ENCODE peak calls at places on chromosomes 3 and 15, in seven cellular contexts. One of them, this sample, is unnamed.

GRCh38 chr15:68470981-68471380 is 39.0 kb upstream of the ITGA11 start:
- DNase-seq in upper lobe of right lung: no peak
- DNase-seq in tibial artery: no peak
- DNase-seq in gastrocnemius medialis: no peak
- DNase-seq in CD4-positive, alpha-beta T cell: no peak
- DNase-seq in aorta: no peak
- DNase-seq in CD8-positive, alpha-beta T cell: no peak
- DNase-seq in this sample: no peak

GRCh38 chr3:48018841-48019240 is 2.6 kb upstream of the MAP4 start:
- DNase-seq in CD4-positive, alpha-beta T cell: no peak
- DNase-seq in tibial artery: no peak
- DNase-seq in gastrocnemius medialis: peak; percentile 59
- DNase-seq in CD8-positive, alpha-beta T cell: no peak
- DNase-seq in upper lobe of right lung: no peak
- DNase-seq in aorta: peak; percentile 55
- DNase-seq in this sample: no peak

GRCh38 chr3:12884104-12884742 is 42.9 kb upstream of the RPL32 start:
- DNase-seq in upper lobe of right lung: no peak
- DNase-seq in CD4-positive, alpha-beta T cell: no peak
- DNase-seq in gastrocnemius medialis: peak; percentile 44
- DNase-seq in tibial artery: peak; percentile 93
- DNase-seq in CD8-positive, alpha-beta T cell: no peak
- DNase-seq in aorta: peak; percentile 83
- DNase-seq in this sample: no peak

GRCh38 chr15:73996939-73997338 is 2.4 kb downstream of the PML start:
- DNase-seq in CD8-positive, alpha-beta T cell: no peak
- DNase-seq in upper lobe of right lung: no peak
- DNase-seq in aorta: no peak
- DNase-seq in tibial artery: no peak
- DNase-seq in CD4-positive, alpha-beta T cell: no peak
- DNase-seq in gastrocnemius medialis: no peak
- DNase-seq in this sample: no peak

GRCh38 chr3:37993811-37994638 is 3.4 kb downstream of the VILL start:
- DNase-seq in CD4-positive, alpha-beta T cell: peak; percentile 36
- DNase-seq in upper lobe of right lung: peak; percentile 95
- DNase-seq in tibial artery: peak; percentile 92
- DNase-seq in CD8-positive, alpha-beta T cell: peak; percentile 45
- DNase-seq in gastrocnemius medialis: peak; percentile 51
- DNase-seq in aorta: peak; percentile 93
- DNase-seq in this sample: peak; percentile 22

GRCh38 chr15:45654749-45655148 is 19.9 kb downstream of the SQOR start:
- DNase-seq in gastrocnemius medialis: no peak
- DNase-seq in aorta: no peak
- DNase-seq in CD8-positive, alpha-beta T cell: no peak
- DNase-seq in CD4-positive, alpha-beta T cell: no peak
- DNase-seq in tibial artery: no peak
- DNase-seq in upper lobe of right lung: no peak
- DNase-seq in this sample: no peak

GRCh38 chr3:194075802-194076460 is 60.0 kb upstream of the HES1 start:
- DNase-seq in upper lobe of right lung: no peak
- DNase-seq in gastrocnemius medialis: no peak
- DNase-seq in CD8-positive, alpha-beta T cell: no peak
- DNase-seq in tibial artery: no peak
- DNase-seq in CD4-positive, alpha-beta T cell: no peak
- DNase-seq in aorta: no peak
- DNase-seq in this sample: no peak

GRCh38 chr3:146155022-146155421 is 6.0 kb downstream of the PLOD2 start:
- DNase-seq in aorta: no peak
- DNase-seq in CD4-positive, alpha-beta T cell: no peak
- DNase-seq in gastrocnemius medialis: no peak
- DNase-seq in CD8-positive, alpha-beta T cell: no peak
- DNase-seq in tibial artery: no peak
- DNase-seq in upper lobe of right lung: no peak
- DNase-seq in this sample: no peak

GRCh38 chr15:57334257-57334656 is 42.0 kb upstream of the CGNL1 start:
- DNase-seq in tibial artery: no peak
- DNase-seq in aorta: no peak
- DNase-seq in CD8-positive, alpha-beta T cell: no peak
- DNase-seq in gastrocnemius medialis: no peak
- DNase-seq in upper lobe of right lung: no peak
- DNase-seq in CD4-positive, alpha-beta T cell: no peak
- DNase-seq in this sample: no peak

GRCh38 chr15:47711654-47712053 is 5.7 kb upstream of the SEMA6D start:
- DNase-seq in gastrocnemius medialis: no peak
- DNase-seq in CD4-positive, alpha-beta T cell: no peak
- DNase-seq in CD8-positive, alpha-beta T cell: no peak
- DNase-seq in tibial artery: no peak
- DNase-seq in upper lobe of right lung: no peak
- DNase-seq in aorta: no peak
- DNase-seq in this sample: no peak

GRCh38 chr3:161672478-161672877 is 175.9 kb downstream of the OTOL1 start:
- DNase-seq in upper lobe of right lung: no peak
- DNase-seq in aorta: no peak
- DNase-seq in CD4-positive, alpha-beta T cell: no peak
- DNase-seq in CD8-positive, alpha-beta T cell: no peak
- DNase-seq in tibial artery: no peak
- DNase-seq in gastrocnemius medialis: no peak
- DNase-seq in this sample: no peak

GRCh38 chr3:45546223-45546622 is 48.3 kb upstream of the LIMD1 start:
- DNase-seq in CD8-positive, alpha-beta T cell: no peak
- DNase-seq in gastrocnemius medialis: no peak
- DNase-seq in upper lobe of right lung: no peak
- DNase-seq in aorta: no peak
- DNase-seq in CD4-positive, alpha-beta T cell: no peak
- DNase-seq in tibial artery: no peak
- DNase-seq in this sample: no peak

GRCh38 chr3:45545476-45545875 is 49.1 kb upstream of the LIMD1 start:
- DNase-seq in CD4-positive, alpha-beta T cell: no peak
- DNase-seq in tibial artery: no peak
- DNase-seq in CD8-positive, alpha-beta T cell: no peak
- DNase-seq in upper lobe of right lung: no peak
- DNase-seq in gastrocnemius medialis: peak; percentile 82
- DNase-seq in aorta: peak; percentile 73
- DNase-seq in this sample: peak; percentile 93

GRCh38 chr3:45541326-45542321 is 52.9 kb upstream of the LIMD1 start:
- DNase-seq in upper lobe of right lung: no peak
- DNase-seq in CD8-positive, alpha-beta T cell: no peak
- DNase-seq in aorta: no peak
- DNase-seq in gastrocnemius medialis: no peak
- DNase-seq in tibial artery: no peak
- DNase-seq in CD4-positive, alpha-beta T cell: no peak
- DNase-seq in this sample: no peak

GRCh38 chr3:45544719-45545296 is 49.7 kb upstream of the LIMD1 start:
- DNase-seq in upper lobe of right lung: no peak
- DNase-seq in aorta: no peak
- DNase-seq in CD4-positive, alpha-beta T cell: no peak
- DNase-seq in tibial artery: no peak
- DNase-seq in CD8-positive, alpha-beta T cell: no peak
- DNase-seq in gastrocnemius medialis: no peak
- DNase-seq in this sample: no peak

DNA sequence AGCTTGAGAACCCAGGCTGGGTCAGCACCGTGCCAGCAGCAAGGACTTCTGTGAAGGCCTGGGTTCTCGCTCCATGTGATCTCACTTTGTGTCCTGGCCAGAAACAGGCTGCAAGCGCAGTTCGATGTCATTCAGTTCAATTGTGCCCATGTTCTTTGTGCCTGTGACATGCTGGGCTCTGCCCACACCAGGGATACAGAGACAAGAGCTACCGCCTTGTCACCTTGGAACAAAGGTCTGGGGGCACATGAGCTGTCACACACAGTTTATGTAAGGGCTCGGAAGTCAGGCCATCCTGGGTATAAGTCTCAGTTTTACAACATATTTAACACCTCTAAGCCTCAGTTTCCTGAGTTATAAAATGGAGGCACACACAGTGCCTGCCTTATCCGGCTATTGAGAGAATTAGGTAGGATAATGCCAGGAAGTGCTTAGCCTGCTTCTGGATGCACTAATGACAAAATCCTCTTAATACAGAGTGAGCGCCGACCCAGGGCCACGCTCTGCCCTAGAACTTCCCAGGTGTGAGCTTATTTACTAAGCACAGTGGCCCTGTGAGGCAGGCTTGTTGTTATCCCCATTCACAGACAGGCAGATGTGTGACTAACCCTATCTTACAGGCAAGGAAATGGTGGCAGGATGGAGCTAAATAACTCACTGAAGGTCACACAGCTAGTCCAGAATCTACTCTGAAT is 50.4 kb upstream of the LIMD1 start:
- DNase-seq in aorta: no peak
- DNase-seq in gastrocnemius medialis: no peak
- DNase-seq in CD4-positive, alpha-beta T cell: no peak
- DNase-seq in upper lobe of right lung: no peak
- DNase-seq in tibial artery: no peak
- DNase-seq in CD8-positive, alpha-beta T cell: no peak
- DNase-seq in this sample: no peak
- H3K27ac ChIP-seq in aorta: no peak overlapping the region
- H3K27ac ChIP-seq in gastrocnemius medialis: peak overlapping the region; percentile 86
- H3K27ac ChIP-seq in CD4-positive, alpha-beta T cell: no peak overlapping the region
- H3K27ac ChIP-seq in upper lobe of right lung: peak overlapping the region; percentile 34
- H3K27ac ChIP-seq in tibial artery: no peak overlapping the region
- H3K27ac ChIP-seq in CD8-positive, alpha-beta T cell: no peak overlapping the region
- H3K27ac ChIP-seq in this sample: no peak overlapping the region

GRCh38 chr15:78987891-78988360 is 43.1 kb upstream of the CTSH start:
- DNase-seq in upper lobe of right lung: no peak
- DNase-seq in tibial artery: no peak
- DNase-seq in CD4-positive, alpha-beta T cell: no peak
- DNase-seq in aorta: peak; percentile 35
- DNase-seq in gastrocnemius medialis: no peak
- DNase-seq in CD8-positive, alpha-beta T cell: no peak
- DNase-seq in this sample: no peak
- H3K27ac ChIP-seq in upper lobe of right lung: peak overlapping the region; percentile 70
- H3K27ac ChIP-seq in tibial artery: peak overlapping the region; percentile 65
- H3K27ac ChIP-seq in CD4-positive, alpha-beta T cell: no peak overlapping the region
- H3K27ac ChIP-seq in aorta: no peak overlapping the region
- H3K27ac ChIP-seq in gastrocnemius medialis: peak overlapping the region; percentile 43
- H3K27ac ChIP-seq in CD8-positive, alpha-beta T cell: no peak overlapping the region
- H3K27ac ChIP-seq in this sample: peak overlapping the region; percentile 48

DNA sequence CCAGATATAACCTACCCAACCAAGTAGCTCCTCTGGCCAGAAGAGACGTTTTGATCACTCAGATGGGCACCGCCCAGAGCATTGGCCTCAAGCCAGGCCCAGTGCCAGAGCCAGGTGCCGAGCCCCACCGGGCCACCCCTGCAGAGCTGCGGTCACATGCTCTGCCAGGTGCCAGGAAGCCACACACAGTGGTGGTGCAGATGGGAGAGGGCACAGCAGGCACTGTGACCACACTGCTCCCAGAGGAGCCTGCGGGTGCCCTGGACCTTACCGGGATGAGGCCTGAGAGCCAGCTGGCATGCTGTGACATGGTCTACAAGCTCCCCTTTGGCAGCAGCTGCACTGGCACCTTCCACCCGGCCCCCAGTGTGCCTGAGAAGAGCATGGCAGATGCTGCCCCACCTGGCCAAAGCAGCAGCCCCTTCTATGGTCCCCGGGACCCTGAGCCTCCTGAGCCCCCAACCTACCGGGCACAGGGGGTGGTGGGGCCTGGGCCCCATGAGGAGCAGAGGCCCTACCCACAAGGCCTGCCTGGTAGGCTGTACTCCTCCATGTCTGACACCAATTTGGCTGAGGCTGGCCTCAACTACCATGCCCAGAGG is 19.1 kb upstream of the APEH start:
- DNase-seq in tibial artery: no peak
- DNase-seq in CD4-positive, alpha-beta T cell: no peak
- DNase-seq in upper lobe of right lung: no peak
- DNase-seq in gastrocnemius medialis: no peak
- DNase-seq in aorta: no peak
- DNase-seq in CD8-positive, alpha-beta T cell: no peak
- DNase-seq in this sample: no peak
- H3K27ac ChIP-seq in tibial artery: no peak overlapping the region
- H3K27ac ChIP-seq in CD4-positive, alpha-beta T cell: no peak overlapping the region
- H3K27ac ChIP-seq in upper lobe of right lung: no peak overlapping the region
- H3K27ac ChIP-seq in gastrocnemius medialis: no peak overlapping the region
- H3K27ac ChIP-seq in aorta: no peak overlapping the region
- H3K27ac ChIP-seq in CD8-positive, alpha-beta T cell: no peak overlapping the region
- H3K27ac ChIP-seq in this sample: no peak overlapping the region

GRCh38 chr3:123321806-123322205 is 120.1 kb downstream of the SEC22A start:
- DNase-seq in gastrocnemius medialis: no peak
- DNase-seq in upper lobe of right lung: no peak
- DNase-seq in tibial artery: no peak
- DNase-seq in CD4-positive, alpha-beta T cell: no peak
- DNase-seq in CD8-positive, alpha-beta T cell: no peak
- DNase-seq in aorta: no peak
- DNase-seq in this sample: no peak
- H3K27ac ChIP-seq in gastrocnemius medialis: no peak overlapping the region
- H3K27ac ChIP-seq in upper lobe of right lung: no peak overlapping the region
- H3K27ac ChIP-seq in tibial artery: peak overlapping the region; percentile 66
- H3K27ac ChIP-seq in CD4-positive, alpha-beta T cell: no peak overlapping the region
- H3K27ac ChIP-seq in CD8-positive, alpha-beta T cell: no peak overlapping the region
- H3K27ac ChIP-seq in aorta: no peak overlapping the region
- H3K27ac ChIP-seq in this sample: peak overlapping the region; percentile 26

GRCh38 chr3:14457999-14458398 is 55.6 kb downstream of the SLC6A6 start:
- DNase-seq in CD8-positive, alpha-beta T cell: no peak
- DNase-seq in upper lobe of right lung: no peak
- DNase-seq in tibial artery: no peak
- DNase-seq in CD4-positive, alpha-beta T cell: no peak
- DNase-seq in gastrocnemius medialis: no peak
- DNase-seq in aorta: no peak
- DNase-seq in this sample: no peak

GRCh38 chr3:14458434-14459280 is 56.3 kb downstream of the SLC6A6 start:
- DNase-seq in upper lobe of right lung: no peak
- DNase-seq in CD4-positive, alpha-beta T cell: no peak
- DNase-seq in aorta: no peak
- DNase-seq in CD8-positive, alpha-beta T cell: no peak
- DNase-seq in tibial artery: no peak
- DNase-seq in gastrocnemius medialis: no peak
- DNase-seq in this sample: no peak

GRCh38 chr3:14459787-14460186 is 57.4 kb downstream of the SLC6A6 start:
- DNase-seq in gastrocnemius medialis: no peak
- DNase-seq in aorta: no peak
- DNase-seq in upper lobe of right lung: no peak
- DNase-seq in tibial artery: no peak
- DNase-seq in CD4-positive, alpha-beta T cell: no peak
- DNase-seq in CD8-positive, alpha-beta T cell: no peak
- DNase-seq in this sample: no peak

GRCh38 chr3:14460342-14461005 is 58.1 kb downstream of the SLC6A6 start:
- DNase-seq in upper lobe of right lung: no peak
- DNase-seq in CD8-positive, alpha-beta T cell: no peak
- DNase-seq in gastrocnemius medialis: peak; percentile 52
- DNase-seq in CD4-positive, alpha-beta T cell: no peak
- DNase-seq in tibial artery: peak; percentile 92
- DNase-seq in aorta: peak; percentile 88
- DNase-seq in this sample: peak; percentile 64

DNA sequence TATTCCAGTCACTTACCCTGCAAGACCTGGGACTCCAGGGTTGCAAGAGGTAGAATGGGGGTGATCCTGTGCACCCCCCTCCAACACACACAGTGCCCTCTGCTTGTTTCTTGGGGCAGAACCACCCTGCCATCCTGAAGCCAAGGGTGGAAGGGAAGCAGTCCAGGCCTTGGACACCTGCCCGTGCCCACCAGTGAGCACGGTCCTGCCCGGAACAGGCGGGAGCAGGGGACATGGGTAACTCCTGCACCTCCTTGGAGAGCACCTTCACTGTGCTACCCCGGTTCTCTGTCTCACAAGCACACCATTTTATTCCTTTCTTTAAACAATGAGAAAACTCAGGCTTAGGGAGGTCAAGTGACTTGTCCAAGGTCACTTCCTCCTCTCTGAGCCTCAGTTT is 57.0 kb downstream of the SLC6A6 start:
- DNase-seq in CD8-positive, alpha-beta T cell: no peak
- DNase-seq in aorta: no peak
- DNase-seq in CD4-positive, alpha-beta T cell: no peak
- DNase-seq in upper lobe of right lung: no peak
- DNase-seq in gastrocnemius medialis: no peak
- DNase-seq in tibial artery: no peak
- DNase-seq in this sample: no peak
- H3K27ac ChIP-seq in CD8-positive, alpha-beta T cell: no peak overlapping the region
- H3K27ac ChIP-seq in aorta: no peak overlapping the region
- H3K27ac ChIP-seq in CD4-positive, alpha-beta T cell: no peak overlapping the region
- H3K27ac ChIP-seq in upper lobe of right lung: no peak overlapping the region
- H3K27ac ChIP-seq in gastrocnemius medialis: peak overlapping the region; percentile 5
- H3K27ac ChIP-seq in tibial artery: no peak overlapping the region
- H3K27ac ChIP-seq in this sample: no peak overlapping the region